ENCODE peak calls at places on chromosomes 13 and 19, in seven cellular contexts. One of them, this sample, is unnamed.

GRCh38 chr19:54518844-54519243 is 16.2 kb downstream of the LAIR2 start:
- DNase-seq in kidney epithelial cell: no peak
- DNase-seq in T-helper 1 cell: no peak
- DNase-seq in lung microvascular endothelial cell: peak
- DNase-seq in HFFc6: no peak
- DNase-seq in cardiac muscle cell: peak
- DNase-seq in cardiac fibroblast: peak
- DNase-seq in this sample: no peak

GRCh38 chr19:10516671-10517286 is 468 bp downstream of the S1PR5 start:
- DNase-seq in T-helper 1 cell: no peak
- DNase-seq in HFFc6: peak
- DNase-seq in cardiac fibroblast: peak
- DNase-seq in lung microvascular endothelial cell: no peak
- DNase-seq in cardiac muscle cell: no peak
- DNase-seq in kidney epithelial cell: no peak
- DNase-seq in this sample: no peak

GRCh38 chr19:38266070-38266469 is 1.7 kb downstream of the SPINT2 start:
- DNase-seq in lung microvascular endothelial cell: no peak
- DNase-seq in cardiac muscle cell: no peak
- DNase-seq in kidney epithelial cell: no peak
- DNase-seq in HFFc6: no peak
- DNase-seq in cardiac fibroblast: no peak
- DNase-seq in T-helper 1 cell: no peak
- DNase-seq in this sample: no peak

GRCh38 chr19:50537306-50537685 is 23.6 kb upstream of the ASPDH start:
- DNase-seq in lung microvascular endothelial cell: no peak
- DNase-seq in cardiac muscle cell: no peak
- DNase-seq in T-helper 1 cell: no peak
- DNase-seq in HFFc6: no peak
- DNase-seq in cardiac fibroblast: no peak
- DNase-seq in kidney epithelial cell: no peak
- DNase-seq in this sample: no peak

GRCh38 chr13:23433171-23434153 is at the start of gene SACS:
- DNase-seq in cardiac muscle cell: peak
- DNase-seq in cardiac fibroblast: peak
- DNase-seq in lung microvascular endothelial cell: no peak
- DNase-seq in HFFc6: peak
- DNase-seq in kidney epithelial cell: no peak
- DNase-seq in T-helper 1 cell: no peak
- DNase-seq in this sample: peak

GRCh38 chr13:75050419-75051066 is 431.4 kb downstream of the TBC1D4 start:
- DNase-seq in kidney epithelial cell: peak
- DNase-seq in HFFc6: peak
- DNase-seq in lung microvascular endothelial cell: no peak
- DNase-seq in cardiac muscle cell: peak
- DNase-seq in T-helper 1 cell: no peak
- DNase-seq in cardiac fibroblast: peak
- DNase-seq in this sample: peak

GRCh38 chr13:30572859-30573275 is 44.9 kb upstream of the USPL1 start:
- DNase-seq in cardiac muscle cell: peak
- DNase-seq in kidney epithelial cell: no peak
- DNase-seq in HFFc6: peak
- DNase-seq in T-helper 1 cell: no peak
- DNase-seq in lung microvascular endothelial cell: peak
- DNase-seq in cardiac fibroblast: peak
- DNase-seq in this sample: peak

GRCh38 chr19:18173572-18174294 is at the start of gene IFI30:
- DNase-seq in cardiac muscle cell: peak
- DNase-seq in cardiac fibroblast: peak
- DNase-seq in T-helper 1 cell: peak
- DNase-seq in lung microvascular endothelial cell: peak
- DNase-seq in HFFc6: no peak
- DNase-seq in kidney epithelial cell: no peak
- DNase-seq in this sample: peak

GRCh38 chr19:39415111-39416046 is 2.9 kb downstream of the PLEKHG2 start:
- DNase-seq in kidney epithelial cell: no peak
- DNase-seq in cardiac muscle cell: no peak
- DNase-seq in lung microvascular endothelial cell: no peak
- DNase-seq in cardiac fibroblast: no peak
- DNase-seq in T-helper 1 cell: no peak
- DNase-seq in HFFc6: no peak
- DNase-seq in this sample: no peak

GRCh38 chr13:107743983-107744382 is 471.4 kb downstream of the LIG4 start:
- DNase-seq in kidney epithelial cell: no peak
- DNase-seq in cardiac muscle cell: peak
- DNase-seq in HFFc6: no peak
- DNase-seq in lung microvascular endothelial cell: no peak
- DNase-seq in T-helper 1 cell: no peak
- DNase-seq in cardiac fibroblast: no peak
- DNase-seq in this sample: no peak

GRCh38 chr19:12997967-12998940 is 3.0 kb downstream of the NFIX start:
- DNase-seq in T-helper 1 cell: no peak
- DNase-seq in cardiac muscle cell: no peak
- DNase-seq in lung microvascular endothelial cell: no peak
- DNase-seq in cardiac fibroblast: no peak
- DNase-seq in kidney epithelial cell: no peak
- DNase-seq in HFFc6: no peak
- DNase-seq in this sample: no peak

GRCh38 chr19:5966215-5966614 is 11.7 kb downstream of the RANBP3 start:
- DNase-seq in T-helper 1 cell: no peak
- DNase-seq in kidney epithelial cell: no peak
- DNase-seq in cardiac muscle cell: peak
- DNase-seq in lung microvascular endothelial cell: no peak
- DNase-seq in HFFc6: no peak
- DNase-seq in cardiac fibroblast: peak
- DNase-seq in this sample: peak

GRCh38 chr13:22744688-22745452 is 435.9 kb upstream of the SGCG start:
- DNase-seq in T-helper 1 cell: no peak
- DNase-seq in lung microvascular endothelial cell: no peak
- DNase-seq in kidney epithelial cell: no peak
- DNase-seq in cardiac fibroblast: no peak
- DNase-seq in cardiac muscle cell: no peak
- DNase-seq in HFFc6: no peak
- DNase-seq in this sample: no peak

GRCh38 chr19:49677901-49678674 is 1.0 kb downstream of the PRMT1 start:
- DNase-seq in cardiac fibroblast: peak
- DNase-seq in lung microvascular endothelial cell: peak
- DNase-seq in kidney epithelial cell: no peak
- DNase-seq in HFFc6: peak
- DNase-seq in cardiac muscle cell: peak
- DNase-seq in T-helper 1 cell: peak
- DNase-seq in this sample: peak

GRCh38 chr19:39372941-39373340 is 18.0 kb downstream of the PAF1 start:
- DNase-seq in kidney epithelial cell: no peak
- DNase-seq in cardiac fibroblast: peak
- DNase-seq in cardiac muscle cell: peak
- DNase-seq in lung microvascular endothelial cell: no peak
- DNase-seq in HFFc6: no peak
- DNase-seq in T-helper 1 cell: no peak
- DNase-seq in this sample: peak

GRCh38 chr19:43847246-43847645 is 20.1 kb downstream of the ZNF283 start:
- DNase-seq in kidney epithelial cell: no peak
- DNase-seq in cardiac muscle cell: no peak
- DNase-seq in lung microvascular endothelial cell: no peak
- DNase-seq in T-helper 1 cell: no peak
- DNase-seq in cardiac fibroblast: peak
- DNase-seq in HFFc6: no peak
- DNase-seq in this sample: no peak

GRCh38 chr13:98445340-98446233 is 131.3 kb downstream of the STK24 start:
- DNase-seq in cardiac muscle cell: peak
- DNase-seq in HFFc6: peak
- DNase-seq in lung microvascular endothelial cell: peak
- DNase-seq in T-helper 1 cell: peak
- DNase-seq in cardiac fibroblast: peak
- DNase-seq in kidney epithelial cell: no peak
- DNase-seq in this sample: peak

GRCh38 chr13:27789495-27790303 is 2.6 kb upstream of the GSX1 start:
- DNase-seq in kidney epithelial cell: no peak
- DNase-seq in T-helper 1 cell: no peak
- DNase-seq in HFFc6: no peak
- DNase-seq in cardiac fibroblast: no peak
- DNase-seq in lung microvascular endothelial cell: no peak
- DNase-seq in cardiac muscle cell: no peak
- DNase-seq in this sample: no peak

GRCh38 chr13:113860051-113860471 is 3.8 kb downstream of the GAS6 start:
- DNase-seq in cardiac muscle cell: no peak
- DNase-seq in HFFc6: no peak
- DNase-seq in cardiac fibroblast: no peak
- DNase-seq in T-helper 1 cell: no peak
- DNase-seq in kidney epithelial cell: no peak
- DNase-seq in lung microvascular endothelial cell: no peak
- DNase-seq in this sample: no peak

GRCh38 chr13:73169971-73170370 is 111.2 kb downstream of the KLF5 start:
- DNase-seq in T-helper 1 cell: no peak
- DNase-seq in lung microvascular endothelial cell: no peak
- DNase-seq in HFFc6: no peak
- DNase-seq in kidney epithelial cell: no peak
- DNase-seq in cardiac muscle cell: no peak
- DNase-seq in cardiac fibroblast: no peak
- DNase-seq in this sample: no peak

GRCh38 chr19:37309834-37310575 is 60.9 kb upstream of the ZNF527 start:
- DNase-seq in cardiac muscle cell: no peak
- DNase-seq in lung microvascular endothelial cell: peak
- DNase-seq in T-helper 1 cell: no peak
- DNase-seq in HFFc6: no peak
- DNase-seq in cardiac fibroblast: no peak
- DNase-seq in kidney epithelial cell: no peak
- DNase-seq in this sample: no peak

This sample was measured in AG08395.